ENCODE peak calls at places on chromosomes 1 and 21, in four cellular contexts. E is breast epithelium, R is tibial nerve, B is esophagus muscularis mucosa. F is an unnamed sample.

GRCh38 chr1:30260318-30260717 is 463.1 kb downstream of the MATN1 start:
- DNase-seq in E (no peak), R (no peak), B (no peak), F (no peak)

GRCh38 chr1:207362962-207363858 is 41.7 kb downstream of the CD55 start:
- DNase-seq in E (no peak), R (no peak), B (no peak), F (no peak)

GRCh38 chr1:211371406-211372105 is 44.9 kb downstream of the TRAF5 start:
- DNase-seq in E (no peak), R (no peak), B (no peak), F (no peak)

GRCh38 chr21:16162953-16163352 is 433.2 kb downstream of the USP25 start:
- DNase-seq in E (no peak), R (no peak), B (no peak), F (no peak)

GRCh38 chr1:182259229-182259872 is 132.2 kb downstream of the GLUL start:
- DNase-seq in E (no peak), R (peak), B (peak), F (no peak)

GRCh38 chr1:209207701-209208286 is 375.7 kb upstream of the CAMK1G start:
- DNase-seq in E (peak), R (peak), B (no peak), F (peak)

GRCh38 chr1:35111106-35111505 is 31.9 kb downstream of the ZMYM1 start:
- DNase-seq in E (no peak), R (no peak), B (no peak), F (no peak)

GRCh38 chr1:231694465-231695077 is 68.0 kb downstream of the DISC1 start:
- DNase-seq in E (no peak), R (no peak), B (no peak), F (no peak)

GRCh38 chr21:36861595-36861883 is 104.9 kb downstream of the HLCS start:
- DNase-seq in E (no peak), R (no peak), B (no peak), F (no peak)

GRCh38 chr1:17553970-17554369 is 14.5 kb downstream of the ARHGEF10L start:
- DNase-seq in E (no peak), R (no peak), B (no peak), F (no peak)

GRCh38 chr1:192544983-192545393 is 30.6 kb upstream of the RGS1 start:
- DNase-seq in E (no peak), R (no peak), B (no peak), F (no peak)

GRCh38 chr1:210437111-210437510 is 108.4 kb downstream of the HHAT start:
- DNase-seq in E (no peak), R (no peak), B (no peak), F (no peak)

GRCh38 chr1:204190212-204191211 is 5.8 kb downstream of the KISS1 start:
- DNase-seq in E (no peak), R (no peak), B (no peak), F (no peak)

GRCh38 chr1:238660849-238661248 is 725.5 kb upstream of the CHRM3 start:
- DNase-seq in E (no peak), R (no peak), B (no peak), F (no peak)

GRCh38 chr1:150576794-150577556 is 2.4 kb downstream of the MCL1 start:
- DNase-seq in E (no peak), R (no peak), B (no peak), F (no peak)

GRCh38 chr1:32989160-32989894 is 24.7 kb upstream of the RNF19B start:
- DNase-seq in E (peak), R (peak), B (peak), F (no peak)

GRCh38 chr1:197356723-197357533 is 88.9 kb downstream of the CRB1 start:
- DNase-seq in E (no peak), R (no peak), B (no peak), F (no peak)

GRCh38 chr1:39204441-39205081 is at the start of gene MACF1:
- DNase-seq in E (no peak), R (peak), B (peak), F (no peak)

GRCh38 chr1:218382261-218382660 is 37.1 kb downstream of the TGFB2 start:
- DNase-seq in E (no peak), R (no peak), B (no peak), F (no peak)

GRCh38 chr1:218384576-218384975 is 39.4 kb downstream of the TGFB2 start:
- DNase-seq in E (no peak), R (no peak), B (no peak), F (no peak)

GRCh38 chr1:218380125-218380977 is 35.2 kb downstream of the TGFB2 start:
- DNase-seq in E (peak), R (no peak), B (no peak), F (no peak)

GRCh38 chr1:218383681-218384080 is 38.5 kb downstream of the TGFB2 start:
- DNase-seq in E (no peak), R (no peak), B (no peak), F (no peak)

DNA sequence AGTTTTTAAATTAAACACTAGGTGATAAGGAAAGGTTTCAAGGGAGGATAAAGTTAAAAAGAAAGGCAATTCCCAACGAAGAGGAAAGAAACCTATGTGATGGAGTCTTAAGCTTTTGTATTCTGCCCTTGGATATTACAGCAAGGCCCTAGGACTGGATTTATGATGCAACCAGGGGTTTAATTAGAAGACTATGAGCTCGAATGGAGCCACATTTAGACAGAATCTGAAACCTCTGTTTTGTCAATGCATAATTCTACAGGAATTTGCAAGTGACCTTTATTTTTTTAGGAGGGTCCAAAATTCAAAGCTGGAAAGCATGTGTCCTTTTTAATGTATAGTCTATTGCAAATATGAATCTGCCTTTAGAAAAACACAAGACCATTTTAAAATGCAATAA is 37.9 kb downstream of the TGFB2 start:
- DNase-seq in E (no peak), R (no peak), B (no peak), F (no peak)
- TF ChIP-seq POLR2A in E (no peak), R (no peak), B (no peak), F (no peak)

GRCh38 chr21:45325206-45326168 is 37.8 kb upstream of the POFUT2 start:
- DNase-seq in E (no peak), R (no peak), B (no peak), F (no peak)

GRCh38 chr21:45326169-45326833 is 38.6 kb upstream of the POFUT2 start:
- DNase-seq in E (no peak), R (no peak), B (no peak), F (no peak)

GRCh38 chr21:45323487-45324380 is 36.0 kb upstream of the POFUT2 start:
- DNase-seq in E (no peak), R (no peak), B (no peak), F (peak)

GRCh38 chr21:45322960-45323461 is 35.3 kb upstream of the POFUT2 start:
- DNase-seq in E (no peak), R (no peak), B (no peak), F (no peak)

GRCh38 chr21:45324430-45325205 is 36.9 kb upstream of the POFUT2 start:
- DNase-seq in E (no peak), R (no peak), B (no peak), F (no peak)
- TF ChIP-seq POLR2A in E (no peak), R (no peak), B (no peak), F (no peak)

GRCh38 chr1:90494748-90495282 is 222.3 kb downstream of the BARHL2 start:
- DNase-seq in E (no peak), R (no peak), B (no peak), F (no peak)
- TF ChIP-seq POLR2A in E (no peak), R (no peak), B (no peak), F (no peak)

GRCh38 chr1:223772771-223773160 is 60.4 kb downstream of the CAPN2 start:
- DNase-seq in E (no peak), R (no peak), B (no peak), F (no peak)

GRCh38 chr1:223770621-223771315 is 58.4 kb downstream of the CAPN2 start:
- DNase-seq in E (no peak), R (no peak), B (no peak), F (peak)

GRCh38 chr1:223771469-223771813 is 59.1 kb downstream of the CAPN2 start:
- DNase-seq in E (no peak), R (no peak), B (no peak), F (no peak)

GRCh38 chr1:223774133-223774811 is 61.9 kb downstream of the CAPN2 start:
- DNase-seq in E (no peak), R (no peak), B (no peak), F (peak)

GRCh38 chr1:223771814-223772770 is 59.8 kb downstream of the CAPN2 start:
- DNase-seq in E (no peak), R (peak), B (no peak), F (peak)
- TF ChIP-seq POLR2A in E (no peak), R (no peak), B (no peak), F (no peak)